ENCODE peak calls at places on chromosomes 1 and 21, in nine cellular contexts. V, X, P, M, A, K, I, O and Z are unnamed samples.

GRCh38 chr1:228333739-228334115 is 72.9 kb downstream of the TRIM11 start:
- DNase-seq in M (no peak), K (no peak), P (no peak), O (no peak), I (no peak), V (no peak), A (no peak), X (peak), Z (no peak)

GRCh38 chr1:67135354-67135753 is 584 bp upstream of the C1orf141 start:
- DNase-seq in P (peak), O (peak), K (no peak), V (no peak), A (no peak), I (no peak), M (peak), X (no peak), Z (peak)

GRCh38 chr1:230392141-230392909 is 33.8 kb downstream of the PGBD5 start:
- DNase-seq in V (no peak), P (no peak), I (no peak), M (no peak), K (no peak), O (no peak), X (no peak), A (no peak), Z (no peak)

GRCh38 chr21:33885158-33885514 is 30.5 kb downstream of the ATP5PO start:
- DNase-seq in V (no peak), P (no peak), K (no peak), M (no peak), O (no peak), X (no peak), A (no peak), I (no peak), Z (no peak)

GRCh38 chr1:205294914-205295310 is 26.6 kb downstream of the NUAK2 start:
- DNase-seq in A (no peak), I (no peak), O (no peak), K (no peak), X (no peak), M (no peak), V (no peak), P (peak), Z (no peak)

GRCh38 chr1:44733365-44733764 is 2.4 kb upstream of the RNU5D-1 start:
- DNase-seq in I (peak), P (peak), K (no peak), A (no peak), V (no peak), O (peak), X (no peak), M (peak), Z (peak)

GRCh38 chr1:37561794-37562132 is 5.0 kb downstream of the DNALI1 start:
- DNase-seq in X (no peak), K (peak), V (no peak), A (no peak), I (peak), P (peak), M (peak), O (peak), Z (no peak)

GRCh38 chr1:38962560-38962959 is 20.9 kb upstream of the RHBDL2 start:
- DNase-seq in O (peak), V (no peak), I (no peak), K (no peak), X (no peak), M (peak), A (no peak), P (peak), Z (no peak)

GRCh38 chr1:92244376-92244775 is 26.7 kb downstream of the C1orf146 start:
- DNase-seq in A (no peak), K (no peak), O (peak), P (peak), M (peak), X (no peak), I (no peak), V (no peak), Z (peak)

GRCh38 chr1:29649375-29650040 is 413.2 kb downstream of the PTPRU start:
- DNase-seq in K (no peak), M (no peak), X (no peak), I (no peak), V (no peak), A (no peak), O (no peak), P (no peak), Z (no peak)

GRCh38 chr1:21834094-21834493 is 22.0 kb downstream of the LDLRAD2 start:
- DNase-seq in A (no peak), P (no peak), V (no peak), M (no peak), I (no peak), O (no peak), K (no peak), X (no peak), Z (no peak)

GRCh38 chr1:177248258-177248657 is 77.5 kb downstream of the BRINP2 start:
- DNase-seq in P (no peak), I (no peak), A (no peak), O (no peak), X (no peak), M (no peak), K (no peak), V (no peak), Z (no peak)

GRCh38 chr1:177247777-177248176 is 77.0 kb downstream of the BRINP2 start:
- DNase-seq in I (no peak), V (no peak), K (no peak), X (no peak), O (no peak), P (no peak), M (no peak), A (no peak), Z (no peak)

GRCh38 chr1:177249231-177249630 is 78.5 kb downstream of the BRINP2 start:
- DNase-seq in M (no peak), I (no peak), A (no peak), O (no peak), P (no peak), K (no peak), X (no peak), V (no peak), Z (no peak)

GRCh38 chr1:177243773-177244172 is 73.0 kb downstream of the BRINP2 start:
- DNase-seq in A (no peak), O (no peak), P (no peak), I (no peak), K (no peak), M (no peak), V (peak), X (no peak), Z (no peak)

DNA sequence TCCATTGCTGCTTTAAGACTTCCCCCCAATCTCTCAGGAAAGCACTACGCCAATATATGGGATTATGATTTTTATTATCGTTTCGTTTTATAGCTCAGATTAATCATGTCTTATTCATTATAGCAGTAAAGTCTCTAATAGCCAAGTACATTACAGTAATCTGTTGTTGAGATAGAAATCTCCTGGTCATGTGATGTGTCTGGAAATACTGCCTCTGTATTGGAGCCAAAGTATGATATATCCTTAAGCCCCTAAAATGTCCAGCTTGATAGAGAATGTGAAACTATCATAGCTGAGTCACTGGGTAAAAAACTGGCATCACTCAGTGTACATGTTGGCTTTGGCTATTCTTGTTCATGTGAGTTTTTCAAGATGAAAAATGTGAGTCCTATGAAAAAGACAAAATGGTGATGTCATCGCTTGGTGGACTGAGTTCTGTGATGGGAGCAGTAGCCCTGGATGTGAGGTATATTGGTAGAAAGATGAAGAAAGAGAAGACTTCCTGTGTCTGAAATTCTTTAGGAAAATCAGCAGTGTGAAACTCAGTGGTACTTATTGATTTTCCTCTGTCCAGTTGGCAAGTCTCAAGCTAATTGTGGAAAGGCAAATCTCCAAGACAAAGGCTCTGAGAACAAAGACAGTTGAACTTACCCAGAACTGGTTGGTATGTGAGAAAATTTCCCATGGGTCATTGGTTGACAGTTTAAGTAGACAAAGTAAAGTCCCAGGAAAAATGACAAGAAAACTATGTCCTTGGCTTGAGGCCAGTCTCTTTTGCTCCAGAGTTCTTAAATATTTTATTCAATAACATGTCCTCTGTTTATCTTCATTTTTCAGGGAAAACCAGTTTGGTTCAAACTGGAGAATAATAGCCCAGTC is 76.2 kb downstream of the BRINP2 start:
- DNase-seq in X (no peak), V (peak), M (peak), K (no peak), I (no peak), O (peak), P (no peak), A (no peak), Z (peak)
- H3K4me3 ChIP-seq in X (no peak), V (no peak), M (no peak), K (no peak), I (no peak), O (no peak), P (no peak), A (no peak), Z (no peak)

DNA sequence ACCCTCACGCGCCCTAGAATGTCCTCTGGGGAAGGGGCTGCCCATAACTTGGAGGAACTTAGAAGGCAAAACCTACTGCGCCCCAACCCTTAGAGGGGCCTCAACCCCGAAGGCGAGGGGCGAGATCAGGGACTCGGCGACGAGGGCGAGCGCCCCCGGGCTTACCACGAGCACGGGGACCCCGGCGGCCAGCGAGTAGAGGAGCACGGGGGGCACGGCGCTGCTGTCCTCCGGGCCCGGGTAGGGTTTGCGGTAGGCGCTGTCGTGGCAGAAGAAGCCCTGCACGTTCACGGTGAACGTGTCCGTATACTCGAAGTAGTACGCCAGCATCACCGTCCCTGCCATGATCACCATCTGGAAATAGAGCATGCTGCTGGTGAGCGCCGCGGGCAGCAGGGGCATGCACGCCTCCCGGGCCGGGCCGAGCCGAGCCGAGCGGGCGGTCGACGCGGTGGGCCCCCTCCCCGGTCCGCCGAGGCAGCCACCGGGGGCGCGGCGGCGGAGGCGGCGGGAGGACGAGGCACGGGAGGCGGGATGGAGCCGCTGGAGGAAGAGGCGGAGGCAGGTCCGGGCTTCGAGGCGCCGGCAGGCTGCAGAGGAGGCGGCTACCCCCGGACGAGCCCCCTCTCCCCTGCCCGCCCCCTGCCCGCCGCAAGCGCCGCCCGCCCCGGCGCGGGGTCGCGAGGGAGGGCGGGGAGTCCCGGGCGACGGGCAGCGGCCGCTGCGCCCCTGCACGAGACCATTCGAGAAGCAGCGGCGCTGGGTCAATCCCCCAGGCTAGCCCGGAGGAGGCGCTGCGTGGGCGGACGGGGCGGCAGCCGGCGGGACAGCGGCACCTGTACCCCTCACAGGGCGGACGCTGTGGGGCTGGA is at the start of gene PLPPR5:
- DNase-seq in X (no peak), M (peak), K (no peak), O (peak), A (peak), V (no peak), I (no peak), P (peak), Z (no peak)
- H3K4me3 ChIP-seq in X (no peak), M (peak), K (no peak), O (peak), A (no peak), V (no peak), I (peak), P (peak), Z (peak)

DNA sequence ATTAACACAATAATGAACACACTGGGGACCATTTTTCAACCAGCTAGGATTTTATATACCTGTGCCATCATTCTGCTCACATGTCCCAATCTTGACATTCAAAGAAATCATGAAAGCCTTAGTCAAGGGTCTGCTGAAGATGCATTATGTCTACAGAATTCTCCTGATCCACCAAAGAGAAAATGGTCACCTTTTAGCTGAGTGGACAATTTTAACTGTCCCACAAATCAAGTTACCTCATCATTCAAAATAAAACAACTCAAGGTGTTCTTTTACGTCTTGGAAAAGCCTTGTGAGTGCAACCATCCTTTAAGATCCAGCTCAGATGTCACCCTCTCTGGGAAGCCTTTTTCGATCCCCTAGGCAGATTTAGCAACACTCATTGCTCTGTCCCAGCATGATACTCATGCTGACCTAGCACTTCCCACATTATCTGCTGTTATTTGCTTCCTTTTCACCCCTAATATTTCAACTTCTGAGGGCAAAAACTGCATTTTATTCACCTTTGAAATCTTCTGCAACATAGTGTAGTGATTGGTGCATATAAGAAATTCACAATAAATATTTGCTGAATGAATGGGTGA is 80.1 kb downstream of the LMO4 start:
- DNase-seq in A (no peak), I (no peak), M (no peak), O (no peak), V (no peak), K (no peak), P (no peak), X (no peak), Z (no peak)
- H3K4me3 ChIP-seq in A (no peak), I (no peak), M (no peak), O (no peak), V (no peak), K (no peak), P (no peak), X (no peak), Z (no peak)

GRCh38 chr1:24955161-24955560 is 25.1 kb upstream of the RUNX3 start:
- DNase-seq in V (peak), P (peak), A (no peak), O (peak), K (no peak), M (no peak), X (no peak), I (no peak), Z (no peak)
- H3K4me3 ChIP-seq in V (no peak), P (no peak), A (no peak), O (no peak), K (no peak), M (no peak), X (no peak), I (no peak), Z (no peak)